ENCODE peak calls at places on chromosomes 16 and 17, in nine cellular contexts. X is T-helper 9 cell; T is left colon; V is stimulated activated CD4-positive, alpha-beta T cell treated with anti-CD3 and anti-CD28 coated beads, TNF-alpha, amount 100 ng/mL, for 4 hours; W is M059J; J is tibial nerve; I is RWPE1; E is renal cortical epithelial cell; L is fibroblast of pulmonary artery. Y is an unnamed sample.

GRCh38 chr16:48013476-48013875 is 142.3 kb downstream of the ABCC12 start:
- DNase-seq in X (no peak), T (no peak), V (no peak), W (peak; percentile 99), J (no peak), I (peak; percentile 89), E (peak; percentile 96), L (peak; percentile 22), Y (no peak)

GRCh38 chr17:32795339-32795979 is 81.5 kb downstream of the MYO1D start:
- DNase-seq in X (no peak), T (peak; percentile 27), V (no peak), W (no peak), J (no peak), I (no peak), E (no peak), L (no peak), Y (no peak)

GRCh38 chr16:58264961-58265479 is 29.8 kb downstream of the PRSS54 start:
- DNase-seq in X (no peak), T (peak; percentile 30), V (no peak), W (peak; percentile 93), J (no peak), I (peak; percentile 86), E (peak; percentile 95), L (peak; percentile 56), Y (no peak)

GRCh38 chr16:1152123-1152638 is 725 bp upstream of the CACNA1H start:
- DNase-seq in X (peak; percentile 47), T (no peak), V (peak; percentile 56), W (no peak), J (no peak), I (no peak), E (no peak), L (no peak), Y (no peak)

GRCh38 chr16:8260140-8260539 is 330.2 kb downstream of the TMEM114 start:
- DNase-seq in X (no peak), T (no peak), V (no peak), W (no peak), J (no peak), I (no peak), E (no peak), L (no peak), Y (no peak)

GRCh38 chr17:48608921-48609505 is 1.8 kb downstream of the HOXB7 start:
- DNase-seq in X (no peak), T (no peak), V (no peak), W (no peak), J (no peak), I (no peak), E (no peak), L (no peak), Y (no peak)

GRCh38 chr16:89374393-89374948 is 115.9 kb downstream of the ANKRD11 start:
- DNase-seq in X (no peak), T (no peak), V (no peak), W (no peak), J (no peak), I (no peak), E (no peak), L (no peak), Y (no peak)

GRCh38 chr16:88702364-88703210 is 3.6 kb downstream of the RNF166 start:
- DNase-seq in X (no peak), T (no peak), V (no peak), W (no peak), J (no peak), I (no peak), E (no peak), L (no peak), Y (no peak)

GRCh38 chr16:19186403-19186802 is 18.4 kb downstream of the SYT17 start:
- DNase-seq in X (no peak), T (no peak), V (no peak), W (no peak), J (no peak), I (no peak), E (no peak), L (no peak), Y (no peak)

GRCh38 chr17:79859676-79860615 is 20.7 kb upstream of the CBX4 start:
- DNase-seq in X (no peak), T (no peak), V (no peak), W (no peak), J (no peak), I (no peak), E (no peak), L (no peak), Y (no peak)

GRCh38 chr17:14409292-14409691 is 108.4 kb downstream of the HS3ST3B1 start:
- DNase-seq in X (no peak), T (no peak), V (no peak), W (no peak), J (no peak), I (no peak), E (no peak), L (no peak), Y (no peak)

GRCh38 chr17:67109111-67109510 is 64.8 kb downstream of the CACNG1 start:
- DNase-seq in X (no peak), T (no peak), V (no peak), W (no peak), J (no peak), I (no peak), E (no peak), L (no peak), Y (no peak)

GRCh38 chr17:44084131-44084538 is 13.6 kb downstream of the G6PC3 start:
- DNase-seq in X (no peak), T (peak; percentile 33), V (no peak), W (no peak), J (no peak), I (no peak), E (no peak), L (no peak), Y (no peak)